ENCODE peak calls at places on chromosomes 6 and 20, in nine cellular contexts. One of them, this sample, is unnamed.

GRCh38 chr6:75205776-75206334 is at the start of gene COL12A1:
- DNase-seq in left lung: peak
- DNase-seq in epithelial cell of esophagus: peak
- DNase-seq in lower leg skin: peak
- DNase-seq in AML-193: no peak
- DNase-seq in NCI-H2107: no peak
- DNase-seq in activated effector memory CD4-positive, alpha-beta T cell treated with anti-CD3 and anti-CD28 coated beads, Interleukin-2, amount 50 U/mL, for 16 hours: no peak
- DNase-seq in prostate gland: peak
- DNase-seq in stomach: peak
- DNase-seq in this sample: peak

GRCh38 chr20:22575087-22575721 is 9.2 kb downstream of the FOXA2 start:
- DNase-seq in epithelial cell of esophagus: no peak
- DNase-seq in AML-193: no peak
- DNase-seq in lower leg skin: no peak
- DNase-seq in left lung: no peak
- DNase-seq in activated effector memory CD4-positive, alpha-beta T cell treated with anti-CD3 and anti-CD28 coated beads, Interleukin-2, amount 50 U/mL, for 16 hours: no peak
- DNase-seq in NCI-H2107: no peak
- DNase-seq in prostate gland: no peak
- DNase-seq in stomach: no peak
- DNase-seq in this sample: no peak

GRCh38 chr6:55012454-55012853 is 161.9 kb upstream of the HCRTR2 start:
- DNase-seq in epithelial cell of esophagus: no peak
- DNase-seq in prostate gland: no peak
- DNase-seq in stomach: no peak
- DNase-seq in activated effector memory CD4-positive, alpha-beta T cell treated with anti-CD3 and anti-CD28 coated beads, Interleukin-2, amount 50 U/mL, for 16 hours: no peak
- DNase-seq in lower leg skin: no peak
- DNase-seq in NCI-H2107: no peak
- DNase-seq in AML-193: no peak
- DNase-seq in left lung: no peak
- DNase-seq in this sample: no peak

GRCh38 chr20:53786071-53786444 is 192.4 kb upstream of the ZNF217 start:
- DNase-seq in stomach: no peak
- DNase-seq in left lung: no peak
- DNase-seq in lower leg skin: no peak
- DNase-seq in prostate gland: peak
- DNase-seq in AML-193: no peak
- DNase-seq in epithelial cell of esophagus: peak
- DNase-seq in NCI-H2107: no peak
- DNase-seq in activated effector memory CD4-positive, alpha-beta T cell treated with anti-CD3 and anti-CD28 coated beads, Interleukin-2, amount 50 U/mL, for 16 hours: no peak
- DNase-seq in this sample: no peak

GRCh38 chr6:37134622-37135191 is 35.2 kb upstream of the PIM1 start:
- DNase-seq in left lung: peak
- DNase-seq in AML-193: no peak
- DNase-seq in activated effector memory CD4-positive, alpha-beta T cell treated with anti-CD3 and anti-CD28 coated beads, Interleukin-2, amount 50 U/mL, for 16 hours: peak
- DNase-seq in stomach: peak
- DNase-seq in lower leg skin: peak
- DNase-seq in NCI-H2107: no peak
- DNase-seq in prostate gland: no peak
- DNase-seq in epithelial cell of esophagus: peak
- DNase-seq in this sample: peak

GRCh38 chr6:143620461-143620860 is 57.3 kb upstream of the PHACTR2 start:
- DNase-seq in AML-193: no peak
- DNase-seq in NCI-H2107: no peak
- DNase-seq in stomach: no peak
- DNase-seq in lower leg skin: no peak
- DNase-seq in epithelial cell of esophagus: peak
- DNase-seq in activated effector memory CD4-positive, alpha-beta T cell treated with anti-CD3 and anti-CD28 coated beads, Interleukin-2, amount 50 U/mL, for 16 hours: no peak
- DNase-seq in prostate gland: no peak
- DNase-seq in left lung: no peak
- DNase-seq in this sample: peak

GRCh38 chr20:32737371-32738223 is 5.7 kb downstream of the COMMD7 start:
- DNase-seq in stomach: no peak
- DNase-seq in lower leg skin: no peak
- DNase-seq in left lung: no peak
- DNase-seq in epithelial cell of esophagus: peak
- DNase-seq in prostate gland: no peak
- DNase-seq in activated effector memory CD4-positive, alpha-beta T cell treated with anti-CD3 and anti-CD28 coated beads, Interleukin-2, amount 50 U/mL, for 16 hours: peak
- DNase-seq in NCI-H2107: no peak
- DNase-seq in AML-193: no peak
- DNase-seq in this sample: peak

GRCh38 chr6:138086573-138087196 is 20.5 kb downstream of the PERP start:
- DNase-seq in epithelial cell of esophagus: peak
- DNase-seq in activated effector memory CD4-positive, alpha-beta T cell treated with anti-CD3 and anti-CD28 coated beads, Interleukin-2, amount 50 U/mL, for 16 hours: no peak
- DNase-seq in AML-193: no peak
- DNase-seq in prostate gland: peak
- DNase-seq in NCI-H2107: peak
- DNase-seq in lower leg skin: no peak
- DNase-seq in stomach: no peak
- DNase-seq in left lung: no peak
- DNase-seq in this sample: no peak

GRCh38 chr20:33719277-33719988 is 677 bp downstream of the PXMP4 start:
- DNase-seq in activated effector memory CD4-positive, alpha-beta T cell treated with anti-CD3 and anti-CD28 coated beads, Interleukin-2, amount 50 U/mL, for 16 hours: no peak
- DNase-seq in stomach: no peak
- DNase-seq in lower leg skin: no peak
- DNase-seq in epithelial cell of esophagus: no peak
- DNase-seq in NCI-H2107: no peak
- DNase-seq in AML-193: no peak
- DNase-seq in prostate gland: no peak
- DNase-seq in left lung: no peak
- DNase-seq in this sample: peak

GRCh38 chr6:137811912-137812553 is 55.0 kb upstream of the TNFAIP3 start:
- DNase-seq in left lung: no peak
- DNase-seq in lower leg skin: no peak
- DNase-seq in epithelial cell of esophagus: no peak
- DNase-seq in AML-193: peak
- DNase-seq in prostate gland: no peak
- DNase-seq in NCI-H2107: no peak
- DNase-seq in activated effector memory CD4-positive, alpha-beta T cell treated with anti-CD3 and anti-CD28 coated beads, Interleukin-2, amount 50 U/mL, for 16 hours: no peak
- DNase-seq in stomach: no peak
- DNase-seq in this sample: no peak

GRCh38 chr20:13220857-13221297 is at the start of gene ISM1:
- DNase-seq in activated effector memory CD4-positive, alpha-beta T cell treated with anti-CD3 and anti-CD28 coated beads, Interleukin-2, amount 50 U/mL, for 16 hours: peak
- DNase-seq in AML-193: no peak
- DNase-seq in prostate gland: no peak
- DNase-seq in NCI-H2107: no peak
- DNase-seq in left lung: peak
- DNase-seq in lower leg skin: peak
- DNase-seq in stomach: no peak
- DNase-seq in epithelial cell of esophagus: peak
- DNase-seq in this sample: no peak

GRCh38 chr6:114315841-114316595 is 26.8 kb downstream of the HS3ST5 start:
- DNase-seq in prostate gland: no peak
- DNase-seq in stomach: no peak
- DNase-seq in AML-193: no peak
- DNase-seq in lower leg skin: no peak
- DNase-seq in activated effector memory CD4-positive, alpha-beta T cell treated with anti-CD3 and anti-CD28 coated beads, Interleukin-2, amount 50 U/mL, for 16 hours: no peak
- DNase-seq in NCI-H2107: no peak
- DNase-seq in left lung: no peak
- DNase-seq in epithelial cell of esophagus: no peak
- DNase-seq in this sample: no peak

GRCh38 chr6:161618816-161619454 is 345.1 kb upstream of the AGPAT4 start:
- DNase-seq in lower leg skin: no peak
- DNase-seq in epithelial cell of esophagus: peak
- DNase-seq in prostate gland: no peak
- DNase-seq in activated effector memory CD4-positive, alpha-beta T cell treated with anti-CD3 and anti-CD28 coated beads, Interleukin-2, amount 50 U/mL, for 16 hours: no peak
- DNase-seq in stomach: no peak
- DNase-seq in left lung: no peak
- DNase-seq in NCI-H2107: no peak
- DNase-seq in AML-193: peak
- DNase-seq in this sample: peak

GRCh38 chr20:9035129-9035528 is 33.8 kb upstream of the PLCB4 start:
- DNase-seq in epithelial cell of esophagus: peak
- DNase-seq in activated effector memory CD4-positive, alpha-beta T cell treated with anti-CD3 and anti-CD28 coated beads, Interleukin-2, amount 50 U/mL, for 16 hours: no peak
- DNase-seq in stomach: no peak
- DNase-seq in lower leg skin: no peak
- DNase-seq in NCI-H2107: no peak
- DNase-seq in AML-193: no peak
- DNase-seq in left lung: no peak
- DNase-seq in prostate gland: no peak
- DNase-seq in this sample: peak

GRCh38 chr20:45470939-45471338 is 1.4 kb downstream of the WFDC2 start:
- DNase-seq in left lung: no peak
- DNase-seq in epithelial cell of esophagus: no peak
- DNase-seq in prostate gland: no peak
- DNase-seq in activated effector memory CD4-positive, alpha-beta T cell treated with anti-CD3 and anti-CD28 coated beads, Interleukin-2, amount 50 U/mL, for 16 hours: no peak
- DNase-seq in AML-193: no peak
- DNase-seq in lower leg skin: no peak
- DNase-seq in NCI-H2107: no peak
- DNase-seq in stomach: no peak
- DNase-seq in this sample: peak

GRCh38 chr6:123338394-123338793 is 298.4 kb downstream of the TRDN start:
- DNase-seq in stomach: no peak
- DNase-seq in NCI-H2107: peak
- DNase-seq in epithelial cell of esophagus: no peak
- DNase-seq in prostate gland: no peak
- DNase-seq in lower leg skin: peak
- DNase-seq in AML-193: no peak
- DNase-seq in left lung: no peak
- DNase-seq in activated effector memory CD4-positive, alpha-beta T cell treated with anti-CD3 and anti-CD28 coated beads, Interleukin-2, amount 50 U/mL, for 16 hours: no peak
- DNase-seq in this sample: no peak

GRCh38 chr6:99434702-99435530 is 9.8 kb upstream of the PNISR start:
- DNase-seq in activated effector memory CD4-positive, alpha-beta T cell treated with anti-CD3 and anti-CD28 coated beads, Interleukin-2, amount 50 U/mL, for 16 hours: no peak
- DNase-seq in left lung: no peak
- DNase-seq in lower leg skin: no peak
- DNase-seq in NCI-H2107: no peak
- DNase-seq in AML-193: peak
- DNase-seq in epithelial cell of esophagus: peak
- DNase-seq in stomach: no peak
- DNase-seq in prostate gland: no peak
- DNase-seq in this sample: peak

GRCh38 chr20:1657556-1658334 is at the start of gene SIRPG:
- DNase-seq in prostate gland: no peak
- DNase-seq in activated effector memory CD4-positive, alpha-beta T cell treated with anti-CD3 and anti-CD28 coated beads, Interleukin-2, amount 50 U/mL, for 16 hours: no peak
- DNase-seq in left lung: no peak
- DNase-seq in stomach: no peak
- DNase-seq in epithelial cell of esophagus: no peak
- DNase-seq in NCI-H2107: no peak
- DNase-seq in AML-193: peak
- DNase-seq in lower leg skin: no peak
- DNase-seq in this sample: no peak